ENCODE peak calls at places on chromosomes 4 and X, in five cellular contexts. One of them, this sample, is unnamed.

GRCh38 chr4:140038031-140038533 is 115.9 kb downstream of the MAML3 start:
- DNase-seq in AG09319: no peak
- DNase-seq in sciatic nerve: no peak
- DNase-seq in H4: peak; percentile 10
- DNase-seq in T-helper 2 cell: no peak
- DNase-seq in this sample: no peak

GRCh38 chrX:276588-277171 is 4.5 kb upstream of the PLCXD1 start:
- DNase-seq in AG09319: no peak
- DNase-seq in sciatic nerve: peak; percentile 65
- DNase-seq in H4: no peak
- DNase-seq in T-helper 2 cell: no peak
- DNase-seq in this sample: peak; percentile 6

GRCh38 chr4:86033171-86033570 is 326.7 kb downstream of the MAPK10 start:
- DNase-seq in AG09319: peak; percentile 28
- DNase-seq in sciatic nerve: peak; percentile 61
- DNase-seq in H4: peak; percentile 77
- DNase-seq in T-helper 2 cell: no peak
- DNase-seq in this sample: no peak

GRCh38 chrX:115582035-115582870 is 21.3 kb downstream of the PLS3 start:
- DNase-seq in AG09319: no peak
- DNase-seq in sciatic nerve: no peak
- DNase-seq in H4: no peak
- DNase-seq in T-helper 2 cell: no peak
- DNase-seq in this sample: no peak

GRCh38 chrX:134868766-134869495 is 121.9 kb upstream of the SMIM10 start:
- DNase-seq in AG09319: no peak
- DNase-seq in sciatic nerve: no peak
- DNase-seq in H4: peak; percentile 41
- DNase-seq in T-helper 2 cell: no peak
- DNase-seq in this sample: peak; percentile 5

GRCh38 chrX:77668391-77669237 is 117.4 kb downstream of the ATRX start:
- DNase-seq in AG09319: no peak
- DNase-seq in sciatic nerve: no peak
- DNase-seq in H4: peak; percentile 67
- DNase-seq in T-helper 2 cell: peak; percentile 15
- DNase-seq in this sample: no peak

GRCh38 chr4:140645196-140645595 is 76.4 kb upstream of the UCP1 start:
- DNase-seq in AG09319: no peak
- DNase-seq in sciatic nerve: no peak
- DNase-seq in H4: no peak
- DNase-seq in T-helper 2 cell: no peak
- DNase-seq in this sample: no peak

GRCh38 chr4:89100853-89101252 is 10.5 kb upstream of the TIGD2 start:
- DNase-seq in AG09319: no peak
- DNase-seq in sciatic nerve: no peak
- DNase-seq in H4: no peak
- DNase-seq in T-helper 2 cell: no peak
- DNase-seq in this sample: no peak

GRCh38 chr4:122458625-122459024 is 2.1 kb upstream of the IL2 start:
- DNase-seq in AG09319: no peak
- DNase-seq in sciatic nerve: no peak
- DNase-seq in H4: peak; percentile 40
- DNase-seq in T-helper 2 cell: peak; percentile 85
- DNase-seq in this sample: no peak

GRCh38 chr4:589219-589963 is 13.3 kb upstream of the TMEM271 start:
- DNase-seq in AG09319: no peak
- DNase-seq in sciatic nerve: no peak
- DNase-seq in H4: no peak
- DNase-seq in T-helper 2 cell: no peak
- DNase-seq in this sample: no peak

GRCh38 chr4:133154725-133155124 is 5.6 kb downstream of the PCDH10 start:
- DNase-seq in AG09319: no peak
- DNase-seq in sciatic nerve: no peak
- DNase-seq in H4: peak; percentile 43
- DNase-seq in T-helper 2 cell: no peak
- DNase-seq in this sample: no peak

GRCh38 chr4:29052266-29052665 is 1667.9 kb upstream of the PCDH7 start:
- DNase-seq in AG09319: no peak
- DNase-seq in sciatic nerve: no peak
- DNase-seq in H4: no peak
- DNase-seq in T-helper 2 cell: no peak
- DNase-seq in this sample: no peak

GRCh38 chr4:143186634-143187033 is 1.9 kb downstream of the USP38 start:
- DNase-seq in AG09319: no peak
- DNase-seq in sciatic nerve: no peak
- DNase-seq in H4: no peak
- DNase-seq in T-helper 2 cell: peak; percentile 37
- DNase-seq in this sample: no peak

GRCh38 chrX:45352588-45352987 is 151.9 kb upstream of the DIPK2B start:
- DNase-seq in AG09319: no peak
- DNase-seq in sciatic nerve: no peak
- DNase-seq in H4: no peak
- DNase-seq in T-helper 2 cell: no peak
- DNase-seq in this sample: no peak

GRCh38 chr4:36226430-36227227 is 17.7 kb downstream of the ARAP2 start:
- DNase-seq in AG09319: no peak
- DNase-seq in sciatic nerve: no peak
- DNase-seq in H4: no peak
- DNase-seq in T-helper 2 cell: no peak
- DNase-seq in this sample: no peak

GRCh38 chr4:142016031-142016430 is 379.6 kb downstream of the IL15 start:
- DNase-seq in AG09319: no peak
- DNase-seq in sciatic nerve: no peak
- DNase-seq in H4: no peak
- DNase-seq in T-helper 2 cell: no peak
- DNase-seq in this sample: no peak